ENCODE peak calls at places on chromosomes 6 and 20, in four cellular contexts. One of them, this sample, is unnamed.

GRCh38 chr6:22020299-22020998 is 276.4 kb downstream of the PRL start:
- DNase-seq in GM19239: no peak
- DNase-seq in SW480: no peak
- DNase-seq in type B pancreatic cell: no peak
- DNase-seq in this sample: no peak

GRCh38 chr6:101117397-101118185 is 236.5 kb upstream of the ASCC3 start:
- DNase-seq in GM19239: no peak
- DNase-seq in SW480: no peak
- DNase-seq in type B pancreatic cell: no peak
- DNase-seq in this sample: peak; percentile 35

GRCh38 chr6:20661721-20662120 is 127.5 kb downstream of the CDKAL1 start:
- DNase-seq in GM19239: no peak
- DNase-seq in SW480: no peak
- DNase-seq in type B pancreatic cell: no peak
- DNase-seq in this sample: no peak

GRCh38 chr20:3812259-3812681 is 8.1 kb upstream of the AP5S1 start:
- DNase-seq in GM19239: no peak
- DNase-seq in SW480: no peak
- DNase-seq in type B pancreatic cell: no peak
- DNase-seq in this sample: no peak

GRCh38 chr6:168093634-168094033 is 14.6 kb upstream of the FRMD1 start:
- DNase-seq in GM19239: no peak
- DNase-seq in SW480: no peak
- DNase-seq in type B pancreatic cell: no peak
- DNase-seq in this sample: no peak

GRCh38 chr20:50281831-50282591 is 91.4 kb downstream of the CEBPB start:
- DNase-seq in GM19239: no peak
- DNase-seq in SW480: no peak
- DNase-seq in type B pancreatic cell: no peak
- DNase-seq in this sample: no peak

GRCh38 chr6:107611060-107611824 is 121.3 kb downstream of the SOBP start:
- DNase-seq in GM19239: no peak
- DNase-seq in SW480: no peak
- DNase-seq in type B pancreatic cell: no peak
- DNase-seq in this sample: no peak

GRCh38 chr6:155004576-155005345 is 9.6 kb downstream of the TIAM2 start:
- DNase-seq in GM19239: no peak
- DNase-seq in SW480: no peak
- DNase-seq in type B pancreatic cell: no peak
- DNase-seq in this sample: no peak

GRCh38 chr6:161228911-161229591 is 44.8 kb downstream of the AGPAT4 start:
- DNase-seq in GM19239: no peak
- DNase-seq in SW480: no peak
- DNase-seq in type B pancreatic cell: no peak
- DNase-seq in this sample: no peak